ENCODE peak calls at places on chromosomes 2 and 18, in four cellular contexts. W is stimulated activated CD8-positive, alpha-beta memory T cell treated with anti-CD3 and anti-CD28 coated beads, Interleukin-7, amount 100 ng/mL, for 1 hour; O is NCI-H226; A is left colon. I is an unnamed sample.
A peak's percentile ranks its signal among the peaks of the same experiment; 100 is the strongest.

GRCh38 chr2:133213651-133214050 is 354.6 kb downstream of the NCKAP5 start:
- DNase-seq in O (no peak), W (no peak), A (no peak), I (no peak)

GRCh38 chr2:118103963-118104942 is 16.0 kb downstream of the INSIG2 start:
- DNase-seq in A (no peak), W (no peak), O (no peak), I (no peak)

GRCh38 chr2:235000426-235001236 is 48.8 kb downstream of the SH3BP4 start:
- DNase-seq in W (no peak), O (peak; percentile 22), A (peak; percentile 63), I (no peak)

GRCh38 chr2:30708491-30709290 is 98.6 kb downstream of the CAPN13 start:
- DNase-seq in O (no peak), A (no peak), W (no peak), I (peak; percentile 49)

GRCh38 chr18:40957533-40958070 is 997.4 kb upstream of the PIK3C3 start:
- DNase-seq in O (no peak), W (no peak), A (no peak), I (peak; percentile 21)

GRCh38 chr18:70072678-70073077 is 125.0 kb upstream of the CD226 start:
- DNase-seq in O (no peak), A (no peak), W (no peak), I (no peak)

GRCh38 chr2:71410716-71411115 is 42.6 kb upstream of the DYSF start:
- DNase-seq in W (no peak), O (no peak), A (no peak), I (no peak)

GRCh38 chr2:117851969-117852368 is 37.5 kb downstream of the DDX18 start:
- DNase-seq in W (no peak), A (no peak), O (no peak), I (no peak)

GRCh38 chr18:22378672-22379282 is 38.9 kb downstream of the CTAGE1 start:
- DNase-seq in A (peak; percentile 52), O (peak; percentile 16), W (no peak), I (peak; percentile 49)

GRCh38 chr2:69962986-69963730 is 1.7 kb upstream of the ASPRV1 start:
- DNase-seq in A (no peak), W (no peak), O (no peak), I (no peak)

GRCh38 chr2:231687133-231687852 is 21.0 kb upstream of the PTMA start:
- DNase-seq in W (peak; percentile 54), O (no peak), A (peak; percentile 74), I (peak; percentile 97)

GRCh38 chr18:59881728-59882685 is 17.8 kb upstream of the PMAIP1 start:
- DNase-seq in A (peak; percentile 28), W (no peak), O (peak; percentile 26), I (no peak)

GRCh38 chr2:70400539-70400938 is 98.7 kb upstream of the FAM136A start:
- DNase-seq in O (no peak), A (no peak), W (no peak), I (no peak)

GRCh38 chr2:153715218-153715617 is 156.5 kb upstream of the GALNT13 start:
- DNase-seq in O (no peak), A (no peak), W (no peak), I (peak; percentile 7)

GRCh38 chr2:135052997-135053474 is 944 bp downstream of the RAB3GAP1 start:
- DNase-seq in W (no peak), A (peak; percentile 25), O (no peak), I (no peak)

GRCh38 chr2:179428659-179429058 is 164.0 kb upstream of the SESTD1 start:
- DNase-seq in O (no peak), A (no peak), W (no peak), I (no peak)

GRCh38 chr2:121696410-121696930 is 40.2 kb downstream of the NIFK start:
- DNase-seq in A (no peak), O (no peak), W (no peak), I (no peak)

GRCh38 chr2:171086352-171087290 is 74.1 kb downstream of the TLK1 start:
- DNase-seq in A (peak; percentile 57), W (no peak), O (no peak), I (peak; percentile 26)

GRCh38 chr2:143261986-143262784 is 133.0 kb downstream of the ARHGAP15 start:
- DNase-seq in O (no peak), A (peak; percentile 16), W (no peak), I (no peak)

GRCh38 chr2:175123254-175123653 is 44.7 kb downstream of the ATF2 start:
- DNase-seq in A (no peak), W (no peak), O (no peak), I (no peak)

GRCh38 chr2:70888925-70889715 is 46.6 kb upstream of the ATP6V1B1 start:
- DNase-seq in W (no peak), A (no peak), O (no peak), I (peak; percentile 85)

GRCh38 chr2:239577913-239578312 is 177.1 kb upstream of the HDAC4 start:
- DNase-seq in O (no peak), W (no peak), A (no peak), I (no peak)